ENCODE peak calls at places on chromosomes 13 and 19, in four cellular contexts. U is K562, P is HepG2, W is H1. I is an unnamed sample.

GRCh38 chr13:100149389-100149788 is 60.5 kb downstream of the PCCA start:
- DNase-seq in P (no peak), W (no peak), U (no peak), I (no peak)

GRCh38 chr13:110107568-110108347 is 199.2 kb downstream of the COL4A1 start:
- DNase-seq in U (no peak), P (no peak), W (peak; percentile 76), I (no peak)

GRCh38 chr19:2661615-2662014 is 40.9 kb downstream of the GNG7 start:
- DNase-seq in P (no peak), U (no peak), W (no peak), I (peak; percentile 22)

GRCh38 chr19:23222998-23223652 is 27.1 kb downstream of the ZNF724 start:
- DNase-seq in U (no peak), W (no peak), P (peak; percentile 0), I (no peak)

GRCh38 chr13:111398715-111399299 is 78.4 kb downstream of the TEX29 start:
- DNase-seq in W (no peak), U (peak; percentile 18), P (peak; percentile 64), I (no peak)

GRCh38 chr19:42282810-42283247 is 13.8 kb downstream of the CIC start:
- DNase-seq in P (no peak), W (no peak), U (peak; percentile 26), I (no peak)

GRCh38 chr13:29454931-29455481 is 140.5 kb downstream of the SLC7A1 start:
- DNase-seq in W (peak; percentile 55), P (peak; percentile 16), U (peak; percentile 38), I (peak; percentile 24)

GRCh38 chr13:75812751-75813181 is 176.6 kb downstream of the LMO7 start:
- DNase-seq in U (no peak), P (no peak), W (no peak), I (no peak)

GRCh38 chr19:43332058-43332922 is 21.2 kb upstream of the CD177 start:
- DNase-seq in W (peak; percentile 52), U (no peak), P (no peak), I (no peak)

GRCh38 chr19:7868671-7869452 is 5.3 kb downstream of the PRR36 start:
- DNase-seq in P (peak; percentile 87), U (peak; percentile 89), W (peak; percentile 97), I (peak; percentile 92)

GRCh38 chr13:26987614-26988013 is 184.0 kb downstream of the USP12 start:
- DNase-seq in U (no peak), W (no peak), P (no peak), I (no peak)

GRCh38 chr19:35783469-35784400 is 8.4 kb downstream of the ARHGAP33 start:
- DNase-seq in U (no peak), P (no peak), W (no peak), I (no peak)

GRCh38 chr19:55838251-55838650 is 1.9 kb downstream of the NLRP4 start:
- DNase-seq in W (no peak), U (no peak), P (no peak), I (no peak)

GRCh38 chr19:55836340-55836739 is at the start of gene NLRP4:
- DNase-seq in P (no peak), W (no peak), U (peak; percentile 48), I (no peak)

GRCh38 chr19:55838906-55839305 is 2.6 kb downstream of the NLRP4 start:
- DNase-seq in U (no peak), P (no peak), W (no peak), I (no peak)
- TF ChIP-seq FOSL1 in U (no peak), P (no peak), W (no peak), I (no peak)

GRCh38 chr13:71775946-71776345 is 91.1 kb downstream of the DACH1 start:
- DNase-seq in P (no peak), U (no peak), W (no peak), I (no peak)

GRCh38 chr13:71785361-71785760 is 81.6 kb downstream of the DACH1 start:
- DNase-seq in W (no peak), U (no peak), P (no peak), I (no peak)

GRCh38 chr13:71774863-71775262 is 92.1 kb downstream of the DACH1 start:
- DNase-seq in W (no peak), U (no peak), P (no peak), I (no peak)

GRCh38 chr13:71780546-71780945 is 86.5 kb downstream of the DACH1 start:
- DNase-seq in P (no peak), U (no peak), W (no peak), I (no peak)
- TF ChIP-seq SRF in P (no peak), U (no peak), W (no peak), I (no peak)

DNA sequence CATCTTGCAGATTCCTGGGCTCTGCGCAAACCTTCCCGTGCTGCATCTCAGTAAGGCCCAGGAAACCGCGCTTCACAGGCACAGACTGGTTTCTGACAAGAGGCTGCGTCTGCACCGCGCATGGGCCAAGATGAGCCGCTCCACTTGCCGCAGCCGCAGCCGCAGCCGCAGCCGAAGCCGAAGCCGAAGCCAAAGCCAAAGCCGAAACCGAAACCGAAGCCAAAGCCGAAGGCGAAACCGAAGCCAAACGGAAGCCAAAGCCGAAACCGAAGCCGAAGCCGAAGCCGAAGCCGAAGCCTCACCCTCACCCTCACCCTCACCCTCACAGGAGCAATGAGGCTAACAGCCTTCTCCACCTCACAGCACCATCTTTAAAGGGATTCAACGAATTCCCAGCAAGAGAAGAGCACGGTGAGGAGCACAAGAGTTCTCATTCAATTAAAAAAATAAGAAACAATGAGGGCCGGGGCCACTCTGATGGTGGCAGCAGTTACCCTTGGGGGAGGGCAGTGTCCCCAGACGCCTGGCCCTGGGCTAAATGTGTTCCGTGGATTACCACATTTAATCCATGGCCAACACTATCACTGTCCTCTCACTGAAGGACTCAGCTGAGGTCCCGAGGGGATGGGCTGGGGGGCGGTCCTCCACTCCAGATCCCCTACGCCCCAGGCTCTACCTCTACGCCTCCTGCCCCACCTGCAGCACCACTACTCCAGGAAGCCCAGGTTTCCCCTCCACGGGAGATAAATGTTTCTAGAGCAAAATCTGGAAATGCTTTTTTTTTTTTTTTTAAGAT is 29.1 kb downstream of the ZNF787 start:
- DNase-seq in W (no peak), P (no peak), U (no peak), I (no peak)
- TF ChIP-seq FOSL1 in W (no peak), P (no peak), U (no peak), I (no peak)

GRCh38 chr19:53905787-53906186 is 3.3 kb upstream of the CACNG7 start:
- DNase-seq in P (no peak), U (no peak), W (no peak), I (no peak)

GRCh38 chr19:53908106-53908932 is 759 bp upstream of the CACNG7 start:
- DNase-seq in P (no peak), U (peak; percentile 77), W (peak; percentile 94), I (no peak)

GRCh38 chr19:53907690-53908089 is 1.4 kb upstream of the CACNG7 start:
- DNase-seq in W (no peak), P (no peak), U (no peak), I (no peak)

GRCh38 chr19:53906211-53907192 is 2.6 kb upstream of the CACNG7 start:
- DNase-seq in U (peak; percentile 74), W (peak; percentile 97), P (no peak), I (no peak)

DNA sequence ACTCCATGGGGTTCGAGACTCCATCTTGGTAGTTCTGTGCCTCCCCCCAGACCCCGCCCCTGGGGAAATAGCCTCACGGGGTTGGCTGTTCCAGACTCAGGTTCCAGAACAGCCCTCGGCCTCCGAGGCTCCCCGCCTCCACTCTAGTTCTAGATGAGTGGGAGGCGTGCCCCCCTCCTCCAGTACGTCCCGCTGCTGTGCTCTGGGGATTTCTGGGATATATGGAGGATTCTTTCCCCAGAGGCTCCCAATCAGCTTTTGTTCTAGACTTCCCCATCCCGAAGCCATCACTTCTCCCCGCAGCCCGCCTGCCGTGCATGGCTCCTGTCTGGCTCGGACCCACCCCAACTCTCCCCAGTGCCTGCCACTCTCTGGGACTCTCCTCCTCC is 1.9 kb upstream of the CACNG7 start:
- DNase-seq in W (no peak), U (no peak), P (no peak), I (no peak)
- TF ChIP-seq SRF in W (no peak), U (no peak), P (no peak), I (no peak)

DNA sequence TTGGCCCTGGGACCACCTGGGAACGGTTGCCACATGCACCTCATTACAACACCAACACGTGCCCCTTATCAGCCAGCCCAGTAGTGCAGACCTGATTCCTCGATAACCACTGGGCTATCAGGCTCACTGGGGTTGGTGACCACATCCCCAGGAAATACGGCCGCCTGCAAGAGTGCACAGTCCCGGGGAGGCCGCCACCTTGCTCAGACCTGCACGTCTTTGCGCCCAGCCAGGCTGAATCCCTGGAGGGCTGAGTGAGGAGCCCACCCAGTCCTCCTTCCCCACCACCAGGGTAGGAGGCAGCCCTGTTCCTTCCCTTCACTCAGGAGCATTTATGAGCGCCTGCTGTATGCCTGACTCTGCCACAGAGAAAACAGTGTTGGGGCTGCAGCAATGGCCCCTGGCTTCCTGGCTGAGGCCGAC is 67.8 kb downstream of the CEBPG start:
- DNase-seq in U (no peak), P (no peak), W (no peak), I (no peak)
- TF ChIP-seq FOSL1 in U (no peak), P (no peak), W (no peak), I (no peak)